ENCODE peak calls at places on chromosomes 16 and 17, in nine cellular contexts. E is tibial artery, N is midbrain, A is H7, T is uterus, R is posterior cingulate gyrus, V is cardiac fibroblast, D is SHP77, I is hypothalamus. M is an unnamed sample.

GRCh38 chr17:60473788-60474187 is 51.5 kb downstream of the CHCT1 start:
- DNase-seq in E (no peak), A (no peak), R (no peak), D (no peak), I (no peak), V (no peak), T (no peak), N (no peak), M (no peak)

GRCh38 chr17:18026408-18026776 is 12.6 kb downstream of the ATPAF2 start:
- DNase-seq in A (no peak), E (peak; percentile 54), D (peak; percentile 92), R (peak; percentile 80), V (peak; percentile 86), N (peak; percentile 42), T (no peak), I (peak; percentile 6), M (no peak)

GRCh38 chr17:57406131-57406980 is 150.0 kb downstream of the MSI2 start:
- DNase-seq in A (no peak), R (peak; percentile 87), V (peak; percentile 65), E (no peak), I (peak; percentile 74), D (no peak), N (peak; percentile 79), T (no peak), M (peak; percentile 16)

GRCh38 chr16:74480150-74481029 is 59.1 kb upstream of the CLEC18B start:
- DNase-seq in E (no peak), I (no peak), V (peak; percentile 54), R (no peak), T (peak; percentile 23), A (no peak), D (no peak), N (no peak), M (no peak)

GRCh38 chr17:7977039-7977438 is 25.4 kb upstream of the GUCY2D start:
- DNase-seq in I (no peak), D (no peak), N (no peak), V (no peak), E (no peak), T (no peak), R (no peak), A (no peak), M (no peak)

GRCh38 chr16:29710227-29711219 is 31.5 kb downstream of the QPRT start:
- DNase-seq in D (peak; percentile 70), R (no peak), I (no peak), E (no peak), V (peak; percentile 76), A (no peak), N (peak; percentile 71), T (no peak), M (peak; percentile 42)

GRCh38 chr17:78644259-78644658 is 67.1 kb upstream of the DNAH17 start:
- DNase-seq in E (no peak), N (no peak), R (no peak), T (no peak), I (no peak), D (no peak), V (no peak), A (no peak), M (no peak)

GRCh38 chr17:34579017-34579946 is at the start of gene TMEM132E:
- DNase-seq in N (peak; percentile 81), R (peak; percentile 96), A (peak; percentile 88), D (no peak), I (peak; percentile 63), V (peak; percentile 13), T (peak; percentile 30), E (no peak), M (no peak)

GRCh38 chr17:37530420-37530819 is 40.7 kb downstream of the DUSP14 start:
- DNase-seq in R (no peak), A (no peak), T (no peak), I (no peak), N (no peak), D (no peak), E (no peak), V (no peak), M (no peak)

GRCh38 chr16:15950167-15950854 is 895 bp downstream of the ABCC1 start:
- DNase-seq in N (no peak), E (peak; percentile 68), A (peak; percentile 59), T (peak; percentile 22), D (no peak), R (no peak), I (no peak), V (peak; percentile 55), M (peak; percentile 56)

GRCh38 chr16:50537533-50538290 is 10.5 kb upstream of the NKD1 start:
- DNase-seq in E (no peak), R (no peak), I (no peak), T (no peak), D (no peak), V (no peak), N (no peak), A (no peak), M (no peak)

GRCh38 chr16:19084879-19085278 is 17.5 kb downstream of the COQ7 start:
- DNase-seq in T (no peak), I (no peak), N (no peak), V (no peak), R (no peak), D (no peak), A (no peak), E (no peak), M (no peak)

GRCh38 chr16:75479421-75479990 is 15.0 kb upstream of the TMEM170A start:
- DNase-seq in I (no peak), D (no peak), E (no peak), N (no peak), V (no peak), A (no peak), R (peak; percentile 64), T (no peak), M (no peak)

GRCh38 chr17:79993390-79994221 is 42.1 kb downstream of the TBC1D16 start:
- DNase-seq in R (no peak), V (peak; percentile 92), E (peak; percentile 72), D (peak; percentile 92), A (peak; percentile 85), N (no peak), I (no peak), T (peak; percentile 89), M (peak; percentile 91)

GRCh38 chr17:62093188-62094155 is 28.4 kb upstream of the MED13 start:
- DNase-seq in I (no peak), A (no peak), V (peak; percentile 54), R (no peak), N (no peak), E (no peak), T (no peak), D (no peak), M (no peak)